ENCODE peak calls at places on chromosomes 5 and 9, in seven cellular contexts. N, B, F, X, H, I and O are unnamed samples. For H3K4me1, the result is how much of the 10 kb centered on the place peaks cover.

GRCh38 chr9:87342743-87343142 is 154.9 kb upstream of the DAPK1 start:
- DNase-seq in N (no peak), B (no peak), F (peak), X (no peak), H (no peak), I (peak), O (no peak)

GRCh38 chr5:173882632-173883031 is 5.5 kb upstream of the CPEB4 start:
- DNase-seq in N (no peak), B (no peak), F (no peak), X (no peak), H (peak), I (no peak), O (no peak)

GRCh38 chr5:168125445-168126199 is 165.8 kb upstream of the WWC1 start:
- DNase-seq in N (no peak), B (no peak), F (no peak), X (no peak), H (no peak), I (no peak), O (no peak)

GRCh38 chr5:71693828-71694427 is 25.1 kb upstream of the CARTPT start:
- DNase-seq in N (no peak), B (no peak), F (no peak), X (no peak), H (no peak), I (no peak), O (no peak)

GRCh38 chr5:55650391-55650790 is 61.7 kb downstream of the SLC38A9 start:
- DNase-seq in N (peak), B (no peak), F (no peak), X (no peak), H (no peak), I (no peak), O (no peak)

GRCh38 chr9:137759649-137760321 is 117.8 kb upstream of the CACNA1B start:
- DNase-seq in N (no peak), B (no peak), F (no peak), X (no peak), H (no peak), I (no peak), O (no peak)

GRCh38 chr5:94024625-94025024 is 283.2 kb upstream of the POU5F2 start:
- DNase-seq in N (no peak), B (no peak), F (no peak), X (no peak), H (no peak), I (no peak), O (no peak)

GRCh38 chr9:84266087-84266561 is 74.4 kb downstream of the SLC28A3 start:
- DNase-seq in N (no peak), B (no peak), F (no peak), X (no peak), H (no peak), I (no peak), O (no peak)

GRCh38 chr9:115262477-115262876 is 144.5 kb upstream of the TNC start:
- DNase-seq in N (no peak), B (peak), F (no peak), X (peak), H (peak), I (peak), O (no peak)

GRCh38 chr5:5572010-5572982 is 149.8 kb downstream of the ICE1 start:
- DNase-seq in N (no peak), B (no peak), F (peak), X (no peak), H (no peak), I (peak), O (peak)

GRCh38 chr9:104247899-104248460 is 153.9 kb downstream of the SMC2 start:
- DNase-seq in N (no peak), B (no peak), F (no peak), X (no peak), H (no peak), I (no peak), O (no peak)

GRCh38 chr9:16626577-16627130 is 243.8 kb downstream of the BNC2 start:
- DNase-seq in N (peak), B (no peak), F (no peak), X (no peak), H (no peak), I (no peak), O (no peak)

GRCh38 chr5:14503017-14503680 is 78.4 kb upstream of the OTULINL start:
- DNase-seq in N (no peak), B (no peak), F (no peak), X (no peak), H (no peak), I (no peak), O (no peak)

GRCh38 chr5:68330564-68330963 is 115.0 kb downstream of the PIK3R1 start:
- DNase-seq in N (no peak), B (no peak), F (no peak), X (no peak), H (no peak), I (no peak), O (no peak)

GRCh38 chr5:147388171-147388977 is 121.5 kb downstream of the DPYSL3 start:
- DNase-seq in N (no peak), B (no peak), F (no peak), X (no peak), H (no peak), I (no peak), O (no peak)

GRCh38 chr5:78509884-78510769 is 138.4 kb downstream of the LHFPL2 start:
- DNase-seq in N (peak), B (peak), F (no peak), X (peak), H (no peak), I (peak), O (no peak)

GRCh38 chr9:124500028-124500795 is 7.0 kb downstream of the NR5A1 start:
- DNase-seq in N (no peak), B (no peak), F (no peak), X (no peak), H (no peak), I (no peak), O (no peak)

GRCh38 chr9:108913391-108913790 is 20.5 kb downstream of the ELP1 start:
- DNase-seq in N (no peak), B (no peak), F (no peak), X (no peak), H (no peak), I (no peak), O (no peak)

GRCh38 chr9:82490019-82490499 is 501.5 kb downstream of the SPATA31D1 start:
- DNase-seq in N (no peak), B (no peak), F (no peak), X (no peak), H (no peak), I (no peak), O (no peak)

GRCh38 chr5:14581891-14582796 is 552 bp downstream of the OTULINL start:
- DNase-seq in N (peak), B (peak), F (no peak), X (peak), H (peak), I (peak), O (no peak)

GRCh38 chr9:97811534-97812246 is 41.3 kb upstream of the FOXE1 start:
- DNase-seq in N (peak), B (no peak), F (no peak), X (no peak), H (no peak), I (no peak), O (no peak)

GRCh38 chr5:57435701-57436134 is 46.9 kb downstream of the ACTBL2 start:
- DNase-seq in N (peak), B (peak), F (no peak), X (no peak), H (peak), I (no peak), O (no peak)

GRCh38 chr9:14908221-14909206 is 1.7 kb downstream of the FREM1 start:
- DNase-seq in N (no peak), B (no peak), F (no peak), X (no peak), H (no peak), I (no peak), O (no peak)

GRCh38 chr5:77356740-77357139 is 135.4 kb downstream of the WDR41 start:
- DNase-seq in N (no peak), B (no peak), F (no peak), X (no peak), H (no peak), I (no peak), O (no peak)

GRCh38 chr9:22053178-22053577 is 44.1 kb upstream of the CDKN2B start:
- DNase-seq in N (no peak), B (no peak), F (no peak), X (no peak), H (no peak), I (no peak), O (no peak)

GRCh38 chr9:115015018-115015635 is 84.7 kb upstream of the TNFSF8 start:
- DNase-seq in N (peak), B (peak), F (no peak), X (no peak), H (peak), I (no peak), O (no peak)

GRCh38 chr5:7837401-7837800 is 13.5 kb downstream of the CFAP90 start:
- DNase-seq in N (no peak), B (no peak), F (no peak), X (no peak), H (no peak), I (no peak), O (no peak)

GRCh38 chr5:133147411-133147810 is 95.6 kb downstream of the HSPA4 start:
- DNase-seq in N (no peak), B (no peak), F (peak), X (no peak), H (no peak), I (no peak), O (no peak)

GRCh38 chr9:79583957-79584654 is 12.3 kb downstream of the TLE4 start:
- DNase-seq in N (no peak), B (no peak), F (no peak), X (no peak), H (no peak), I (peak), O (no peak)

GRCh38 chr9:73023025-73023541 is 70.2 kb upstream of the ALDH1A1 start:
- DNase-seq in N (peak), B (peak), F (no peak), X (no peak), H (peak), I (peak), O (no peak)

GRCh38 chr5:398475-399295 is 44.3 kb upstream of the EXOC3 start:
- DNase-seq in N (no peak), B (peak), F (no peak), X (peak), H (no peak), I (no peak), O (peak)

GRCh38 chr5:167822241-167822640 is 469.2 kb upstream of the WWC1 start:
- DNase-seq in N (no peak), B (no peak), F (no peak), X (no peak), H (no peak), I (no peak), O (no peak)

DNA sequence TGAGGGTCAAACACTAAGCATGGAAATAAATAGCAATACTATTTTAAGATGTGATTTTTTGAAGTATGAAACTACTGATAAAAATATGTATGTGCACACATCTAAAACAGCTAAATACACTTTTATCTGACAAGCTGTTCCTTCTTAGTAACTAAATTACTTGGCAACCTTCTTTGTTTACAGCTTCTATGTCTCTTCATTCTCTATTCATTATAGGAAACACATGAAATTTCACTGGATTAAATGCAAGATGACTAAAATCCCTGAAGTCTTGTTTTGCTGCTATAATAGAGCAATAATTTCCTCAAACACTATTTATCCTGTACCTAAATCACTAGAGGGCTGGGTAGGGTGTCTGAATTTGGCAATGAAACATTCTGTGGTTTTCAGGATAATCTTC is 11.7 kb downstream of the RICTOR start:
- DNase-seq in N (no peak), B (no peak), F (no peak), X (no peak), H (no peak), I (no peak), O (no peak)
- H3K4me1 ChIP-seq in N (under half), B (under half), F (under half), X (under half), H (under half), I (under half), O (half or more)

GRCh38 chr5:171306785-171307591 is 2.1 kb upstream of the TLX3 start:
- DNase-seq in N (no peak), B (no peak), F (no peak), X (no peak), H (no peak), I (no peak), O (no peak)
- TF ChIP-seq CTCF in N (no peak), B (no peak), F (no peak), X (no peak), H (no peak), I (no peak), O (no peak)

GRCh38 chr5:143405063-143405746 is 1.7 kb upstream of the NR3C1 start:
- DNase-seq in N (peak), B (peak), F (peak), X (peak), H (no peak), I (peak), O (peak)
- H3K4me1 ChIP-seq in N (under half), B (under half), F (under half), X (under half), H (under half), I (under half), O (under half)

GRCh38 chr9:95047452-95048224 is 269.9 kb downstream of the FANCC start:
- DNase-seq in N (no peak), B (no peak), F (no peak), X (no peak), H (no peak), I (no peak), O (no peak)

GRCh38 chr9:95045751-95046150 is 271.8 kb downstream of the FANCC start:
- DNase-seq in N (no peak), B (peak), F (no peak), X (no peak), H (no peak), I (no peak), O (no peak)

GRCh38 chr9:95043826-95044225 is 273.7 kb downstream of the FANCC start:
- DNase-seq in N (no peak), B (no peak), F (no peak), X (no peak), H (no peak), I (no peak), O (no peak)

GRCh38 chr9:95048225-95049087 is 269.1 kb downstream of the FANCC start:
- DNase-seq in N (peak), B (peak), F (peak), X (no peak), H (no peak), I (peak), O (no peak)

DNA sequence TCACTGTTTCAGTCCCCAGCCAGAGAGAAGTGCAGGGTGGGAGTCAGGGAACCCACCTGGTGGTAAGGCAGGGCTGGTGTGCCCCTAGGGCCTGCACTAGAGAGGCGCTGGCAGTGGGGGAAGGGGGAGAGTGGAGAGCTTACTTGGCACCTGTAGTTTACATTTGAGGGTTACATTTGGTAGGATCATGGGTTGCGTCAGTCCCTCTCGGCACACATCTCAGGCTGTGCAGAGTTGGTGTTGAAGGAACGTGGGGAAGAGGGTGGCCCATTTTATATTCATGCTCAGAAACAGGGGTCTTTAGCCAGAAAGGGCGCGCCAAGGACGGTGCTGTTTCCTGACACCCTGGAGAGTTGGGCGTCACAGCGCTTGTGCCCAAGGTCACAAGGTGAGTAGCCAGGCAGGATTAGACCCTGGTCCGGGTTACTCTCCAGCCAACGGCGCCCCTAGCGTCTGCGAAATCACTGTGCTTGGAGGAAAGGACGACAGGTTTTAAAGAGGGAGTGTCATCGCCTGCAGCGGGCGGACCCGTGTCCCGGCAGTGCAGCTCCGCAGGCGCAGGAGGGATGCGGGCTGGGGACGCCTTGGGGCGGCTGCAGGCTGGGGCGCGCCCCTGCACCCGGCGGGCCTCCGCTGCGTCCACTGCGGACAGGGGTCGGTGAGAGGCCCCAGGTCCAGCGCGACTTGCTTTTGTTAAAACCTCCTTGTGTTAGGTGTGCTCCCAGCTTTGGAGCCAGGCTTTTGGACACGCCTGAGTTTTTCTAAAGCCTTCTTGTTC is 272.6 kb downstream of the FANCC start:
- DNase-seq in N (no peak), B (peak), F (no peak), X (no peak), H (no peak), I (peak), O (no peak)
- TF ChIP-seq CTCF in N (no peak), B (peak), F (no peak), X (no peak), H (no peak), I (peak), O (peak)

GRCh38 chr5:136055612-136056302 is 27.0 kb downstream of the TGFBI start:
- DNase-seq in N (no peak), B (no peak), F (no peak), X (no peak), H (no peak), I (no peak), O (no peak)
- H3K4me1 ChIP-seq in N (under half), B (under half), F (under half), X (under half), H (under half), I (under half), O (under half)

DNA sequence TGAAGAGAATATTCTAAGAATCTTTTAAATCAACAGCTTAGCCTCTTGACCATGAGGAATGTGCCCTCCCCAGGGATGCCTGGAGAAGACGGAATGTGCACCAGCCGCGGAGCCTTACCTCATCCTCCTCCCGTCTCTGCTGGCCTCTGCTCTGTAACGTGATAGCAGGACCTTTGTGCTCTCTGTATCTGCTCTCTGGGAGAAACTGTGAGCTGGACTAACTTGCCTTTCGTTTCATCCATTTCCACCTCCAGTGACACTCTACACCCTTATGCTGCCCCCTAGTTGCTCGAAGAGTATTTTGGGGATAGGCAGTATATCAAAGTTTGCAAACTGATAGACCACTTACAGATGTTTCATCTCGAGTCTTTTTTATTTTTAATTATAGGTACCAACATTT is 141.4 kb downstream of the NPR3 start:
- DNase-seq in N (no peak), B (no peak), F (peak), X (no peak), H (no peak), I (no peak), O (no peak)
- TF ChIP-seq CTCF in N (no peak), B (no peak), F (peak), X (no peak), H (peak), I (peak), O (no peak)